ENCODE peak calls at places on chromosomes 13 and 19, in five cellular contexts. O, Q, C, M and L are unnamed samples.

GRCh38 chr19:34677386-34678084 is at the start of gene ZNF302:
- DNase-seq in O (peak; percentile 99), Q (peak; percentile 97), C (peak; percentile 96), M (peak; percentile 96), L (peak; percentile 97)

GRCh38 chr13:44810067-44810840 is 179.0 kb downstream of the NUFIP1 start:
- DNase-seq in O (no peak), Q (peak; percentile 64), C (no peak), M (peak; percentile 62), L (peak; percentile 54)

GRCh38 chr13:24228852-24229458 is 68.4 kb downstream of the SPATA13 start:
- DNase-seq in O (peak; percentile 82), Q (peak; percentile 54), C (no peak), M (no peak), L (no peak)

GRCh38 chr13:95128045-95128643 is 173.1 kb downstream of the ABCC4 start:
- DNase-seq in O (no peak), Q (no peak), C (no peak), M (no peak), L (no peak)

GRCh38 chr13:112625698-112626097 is 37.7 kb upstream of the TUBGCP3 start:
- DNase-seq in O (no peak), Q (no peak), C (no peak), M (no peak), L (no peak)

GRCh38 chr19:1285737-1286360 is at the start of gene EFNA2:
- DNase-seq in O (no peak), Q (no peak), C (no peak), M (no peak), L (no peak)

GRCh38 chr13:74575729-74576125 is 441.5 kb upstream of the KLF12 start:
- DNase-seq in O (peak; percentile 95), Q (peak; percentile 34), C (peak; percentile 88), M (peak; percentile 65), L (no peak)

GRCh38 chr13:85347251-85347650 is 452.0 kb downstream of the SLITRK6 start:
- DNase-seq in O (no peak), Q (no peak), C (no peak), M (no peak), L (no peak)

GRCh38 chr19:4889034-4889825 is 13.5 kb downstream of the ARRDC5 start:
- DNase-seq in O (no peak), Q (no peak), C (no peak), M (no peak), L (no peak)

GRCh38 chr13:64505511-64505910 is 2724.6 kb downstream of the PCDH9 start:
- DNase-seq in O (no peak), Q (no peak), C (no peak), M (no peak), L (no peak)
- H3K27ac ChIP-seq in O (no peak overlapping the region), Q (no peak overlapping the region), C (no peak overlapping the region), M (no peak overlapping the region), L (no peak overlapping the region)

GRCh38 chr13:109874921-109875454 is 88.6 kb upstream of the IRS2 start:
- DNase-seq in O (no peak), Q (no peak), C (no peak), M (no peak), L (no peak)
- H3K27ac ChIP-seq in O (no peak overlapping the region), Q (no peak overlapping the region), C (peak overlapping the region; percentile 79), M (peak overlapping the region; percentile 54), L (no peak overlapping the region)

GRCh38 chr19:48633148-48634035 is 3.8 kb downstream of the DBP start:
- DNase-seq in O (no peak), Q (peak; percentile 86), C (no peak), M (no peak), L (no peak)
- H3K27ac ChIP-seq in O (no peak overlapping the region), Q (peak overlapping the region; percentile 93), C (no peak overlapping the region), M (peak overlapping the region; percentile 96), L (peak overlapping the region; percentile 98)

DNA sequence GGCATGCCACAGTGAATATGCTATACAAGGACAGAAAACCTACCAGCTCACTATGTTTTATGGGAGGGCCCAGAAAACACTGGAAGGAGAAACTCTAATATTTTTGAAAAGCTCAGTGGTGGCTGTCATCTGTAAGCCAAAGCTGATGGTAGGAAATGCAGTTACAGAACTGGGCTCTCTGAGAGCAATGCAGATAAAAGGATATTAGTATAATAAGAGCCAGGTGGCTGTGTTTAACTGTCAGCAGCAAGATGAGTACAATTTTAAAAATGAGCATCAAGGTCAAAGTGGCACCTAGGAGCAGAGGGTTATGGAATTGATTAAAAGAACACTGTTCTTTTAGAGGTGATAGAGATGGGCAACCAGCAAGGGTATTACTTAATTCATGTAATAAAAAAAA is 345.0 kb downstream of the NDFIP2 start:
- DNase-seq in O (no peak), Q (no peak), C (no peak), M (no peak), L (no peak)
- H3K27ac ChIP-seq in O (no peak overlapping the region), Q (no peak overlapping the region), C (no peak overlapping the region), M (no peak overlapping the region), L (no peak overlapping the region)

GRCh38 chr19:2507109-2507508 is 31.2 kb downstream of the GADD45B start:
- DNase-seq in O (no peak), Q (peak; percentile 70), C (no peak), M (no peak), L (peak; percentile 86)
- H3K27ac ChIP-seq in O (no peak overlapping the region), Q (peak overlapping the region; percentile 44), C (no peak overlapping the region), M (no peak overlapping the region), L (peak overlapping the region; percentile 86)

GRCh38 chr19:38695832-38696732 is 48.2 kb downstream of the CAPN12 start:
- DNase-seq in O (no peak), Q (no peak), C (no peak), M (no peak), L (no peak)

GRCh38 chr19:38692458-38693379 is 45.3 kb downstream of the ACTN4 start:
- DNase-seq in O (no peak), Q (no peak), C (no peak), M (no peak), L (no peak)

GRCh38 chr19:38695319-38695683 is 47.9 kb downstream of the ACTN4 start:
- DNase-seq in O (no peak), Q (no peak), C (no peak), M (no peak), L (no peak)

GRCh38 chr19:38691938-38692457 is 44.5 kb downstream of the ACTN4 start:
- DNase-seq in O (no peak), Q (no peak), C (no peak), M (peak; percentile 81), L (no peak)

DNA sequence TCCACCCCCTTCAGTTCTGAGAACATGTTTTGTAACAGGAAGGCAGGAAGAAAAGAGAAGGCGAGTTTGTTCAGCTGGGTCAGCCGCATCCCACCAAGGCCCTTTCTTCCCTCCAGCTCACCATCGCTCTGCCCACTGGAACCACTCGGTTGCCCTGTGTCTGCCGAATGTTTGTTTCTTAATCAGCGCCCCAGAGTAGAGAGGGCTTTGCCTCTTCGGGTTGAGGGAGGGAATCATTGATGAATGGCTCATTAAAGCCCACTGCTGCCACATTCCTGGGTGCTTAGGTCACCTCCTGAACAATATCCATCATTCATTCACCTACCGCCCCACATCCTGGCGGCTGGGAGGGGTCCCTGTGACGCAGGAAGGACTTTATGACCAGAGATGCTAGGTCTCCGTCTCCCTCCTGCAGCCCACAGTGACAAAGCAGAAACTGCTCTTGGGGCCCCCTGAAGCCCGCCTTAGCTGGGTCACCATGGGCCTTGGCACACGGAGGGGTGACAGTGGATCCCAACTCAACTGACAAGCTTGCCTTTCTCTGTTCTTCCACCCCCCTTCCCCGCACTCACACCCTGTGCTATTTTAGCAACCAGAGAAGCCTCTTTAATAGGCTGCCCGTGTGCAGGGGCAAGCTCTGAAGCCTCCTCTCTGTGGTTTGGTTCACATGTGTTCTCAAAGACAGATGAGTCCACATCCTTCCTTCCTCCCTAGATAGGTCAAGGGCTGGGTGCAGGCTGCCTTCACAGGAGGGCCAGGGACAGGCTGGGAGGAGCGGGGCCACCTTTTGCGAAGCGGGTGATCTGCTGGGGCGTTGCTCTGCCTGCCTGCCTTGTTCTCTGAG is 46.2 kb downstream of the ACTN4 start:
- DNase-seq in O (peak; percentile 94), Q (no peak), C (no peak), M (no peak), L (no peak)
- H3K27ac ChIP-seq in O (peak overlapping the region; percentile 62), Q (peak overlapping the region; percentile 70), C (peak overlapping the region; percentile 85), M (peak overlapping the region; percentile 94), L (peak overlapping the region; percentile 74)